ENCODE peak calls at places on chromosomes 5 and 9, in nine cellular contexts. M is CD8-positive, alpha-beta T cell; G is upper lobe of left lung; W is HepG2; R is colonic mucosa; E is sigmoid colon; F is mesothelial cell of epicardium; J is IMR-90; K is stomach. Q is an unnamed sample.

GRCh38 chr5:44664711-44665100 is 144.0 kb upstream of the MRPS30 start:
- DNase-seq in M (no peak), G (no peak), W (no peak), R (no peak), E (no peak), F (no peak), J (no peak), K (no peak), Q (no peak)

GRCh38 chr9:134629586-134630392 is 11.8 kb upstream of the COL5A1 start:
- DNase-seq in M (no peak), G (no peak), W (no peak), R (no peak), E (peak), F (no peak), J (no peak), K (no peak), Q (no peak)

GRCh38 chr5:74543162-74543995 is 97.1 kb downstream of the ENC1 start:
- DNase-seq in M (no peak), G (no peak), W (no peak), R (peak), E (no peak), F (no peak), J (peak), K (no peak), Q (no peak)

GRCh38 chr9:68751556-68751955 is 46.5 kb downstream of the PIP5K1B start:
- DNase-seq in M (no peak), G (no peak), W (no peak), R (no peak), E (no peak), F (no peak), J (no peak), K (no peak), Q (no peak)

GRCh38 chr9:13431137-13431536 is 151.6 kb upstream of the MPDZ start:
- DNase-seq in M (no peak), G (no peak), W (no peak), R (no peak), E (no peak), F (no peak), J (no peak), K (no peak), Q (no peak)

GRCh38 chr5:154087260-154087659 is 48.5 kb downstream of the MFAP3 start:
- DNase-seq in M (no peak), G (no peak), W (no peak), R (no peak), E (no peak), F (no peak), J (no peak), K (no peak), Q (no peak)

GRCh38 chr5:159003045-159004030 is 96.4 kb downstream of the EBF1 start:
- DNase-seq in M (no peak), G (no peak), W (no peak), R (no peak), E (no peak), F (no peak), J (peak), K (no peak), Q (no peak)

GRCh38 chr9:97502984-97503861 is 1.8 kb downstream of the TMOD1 start:
- DNase-seq in M (no peak), G (no peak), W (no peak), R (no peak), E (no peak), F (no peak), J (no peak), K (no peak), Q (no peak)

GRCh38 chr9:138071292-138071691 is 193.7 kb downstream of the CACNA1B start:
- DNase-seq in M (no peak), G (peak), W (no peak), R (no peak), E (peak), F (no peak), J (no peak), K (peak), Q (no peak)

GRCh38 chr9:23747088-23747748 is 78.8 kb downstream of the ELAVL2 start:
- DNase-seq in M (no peak), G (no peak), W (no peak), R (no peak), E (no peak), F (no peak), J (no peak), K (no peak), Q (no peak)

GRCh38 chr5:67805666-67806348 is 409.7 kb upstream of the PIK3R1 start:
- DNase-seq in M (no peak), G (no peak), W (no peak), R (no peak), E (no peak), F (no peak), J (no peak), K (no peak), Q (no peak)

GRCh38 chr5:179438041-179438441 is 92.8 kb upstream of the ADAMTS2 start:
- DNase-seq in M (no peak), G (no peak), W (no peak), R (no peak), E (no peak), F (no peak), J (no peak), K (no peak), Q (no peak)

GRCh38 chr9:93267681-93268505 is 84.0 kb downstream of the WNK2 start:
- DNase-seq in M (no peak), G (peak), W (no peak), R (peak), E (peak), F (no peak), J (no peak), K (peak), Q (no peak)

GRCh38 chr9:35051069-35051967 is 21.1 kb downstream of the VCP start:
- DNase-seq in M (peak), G (peak), W (peak), R (peak), E (no peak), F (no peak), J (peak), K (peak), Q (no peak)

GRCh38 chr9:86679979-86680378 is 267.3 kb downstream of the GAS1 start:
- DNase-seq in M (no peak), G (no peak), W (no peak), R (no peak), E (no peak), F (no peak), J (no peak), K (no peak), Q (no peak)

GRCh38 chr9:91162784-91163440 is 198.8 kb downstream of the AUH start:
- DNase-seq in M (no peak), G (peak), W (no peak), R (peak), E (no peak), F (no peak), J (no peak), K (peak), Q (no peak)

GRCh38 chr5:76813982-76814562 is 4.8 kb upstream of the F2RL1 start:
- DNase-seq in M (no peak), G (no peak), W (peak), R (no peak), E (no peak), F (no peak), J (peak), K (no peak), Q (no peak)

GRCh38 chr9:36320457-36320856 is 62.2 kb upstream of the GNE start:
- DNase-seq in M (no peak), G (no peak), W (no peak), R (no peak), E (no peak), F (no peak), J (no peak), K (no peak), Q (no peak)

GRCh38 chr5:159057426-159057825 is 42.3 kb downstream of the EBF1 start:
- DNase-seq in M (no peak), G (no peak), W (no peak), R (no peak), E (no peak), F (no peak), J (no peak), K (no peak), Q (no peak)

GRCh38 chr9:35814106-35814840 is 569 bp downstream of the HINT2 start:
- DNase-seq in M (peak), G (peak), W (peak), R (peak), E (peak), F (no peak), J (peak), K (peak), Q (no peak)

GRCh38 chr9:75071530-75072122 is 16.3 kb downstream of the NMRK1 start:
- DNase-seq in M (peak), G (peak), W (no peak), R (peak), E (no peak), F (no peak), J (no peak), K (peak), Q (no peak)

GRCh38 chr9:101705135-101705661 is 33.2 kb downstream of the GRIN3A start:
- DNase-seq in M (no peak), G (peak), W (no peak), R (peak), E (no peak), F (peak), J (no peak), K (no peak), Q (no peak)

GRCh38 chr9:78954286-78954685 is 617.5 kb upstream of the TLE4 start:
- DNase-seq in M (no peak), G (no peak), W (no peak), R (no peak), E (no peak), F (no peak), J (peak), K (no peak), Q (no peak)

GRCh38 chr9:77747163-77747562 is 99.0 kb upstream of the GNA14 start:
- DNase-seq in M (no peak), G (no peak), W (no peak), R (no peak), E (no peak), F (no peak), J (no peak), K (no peak), Q (no peak)

GRCh38 chr9:77750284-77750683 is 102.2 kb upstream of the GNA14 start:
- DNase-seq in M (no peak), G (no peak), W (no peak), R (no peak), E (no peak), F (no peak), J (peak), K (no peak), Q (no peak)

GRCh38 chr9:77750981-77751340 is 102.8 kb upstream of the GNA14 start:
- DNase-seq in M (no peak), G (no peak), W (no peak), R (no peak), E (no peak), F (no peak), J (no peak), K (no peak), Q (no peak)

GRCh38 chr9:77751341-77752091 is 103.4 kb upstream of the GNA14 start:
- DNase-seq in M (no peak), G (no peak), W (peak), R (peak), E (no peak), F (no peak), J (peak), K (no peak), Q (no peak)

GRCh38 chr9:77748214-77748772 is 100.2 kb upstream of the GNA14 start:
- DNase-seq in M (no peak), G (no peak), W (no peak), R (no peak), E (no peak), F (no peak), J (no peak), K (no peak), Q (no peak)
- TF ChIP-seq CTCF in M (no peak), G (no peak), W (no peak), R (no peak), E (no peak), F (no peak), J (no peak), K (no peak), Q (no peak)

GRCh38 chr5:59177644-59178043 is 594.8 kb downstream of the RAB3C start:
- DNase-seq in M (no peak), G (no peak), W (no peak), R (no peak), E (no peak), F (no peak), J (no peak), K (no peak), Q (no peak)

GRCh38 chr5:59171131-59171530 is 588.3 kb downstream of the RAB3C start:
- DNase-seq in M (no peak), G (no peak), W (no peak), R (no peak), E (no peak), F (no peak), J (no peak), K (no peak), Q (no peak)

GRCh38 chr5:59173568-59173967 is 590.7 kb downstream of the RAB3C start:
- DNase-seq in M (no peak), G (no peak), W (no peak), R (no peak), E (no peak), F (no peak), J (peak), K (no peak), Q (no peak)

GRCh38 chr5:59178071-59178470 is 595.2 kb downstream of the RAB3C start:
- DNase-seq in M (no peak), G (no peak), W (no peak), R (no peak), E (no peak), F (no peak), J (no peak), K (no peak), Q (no peak)

DNA sequence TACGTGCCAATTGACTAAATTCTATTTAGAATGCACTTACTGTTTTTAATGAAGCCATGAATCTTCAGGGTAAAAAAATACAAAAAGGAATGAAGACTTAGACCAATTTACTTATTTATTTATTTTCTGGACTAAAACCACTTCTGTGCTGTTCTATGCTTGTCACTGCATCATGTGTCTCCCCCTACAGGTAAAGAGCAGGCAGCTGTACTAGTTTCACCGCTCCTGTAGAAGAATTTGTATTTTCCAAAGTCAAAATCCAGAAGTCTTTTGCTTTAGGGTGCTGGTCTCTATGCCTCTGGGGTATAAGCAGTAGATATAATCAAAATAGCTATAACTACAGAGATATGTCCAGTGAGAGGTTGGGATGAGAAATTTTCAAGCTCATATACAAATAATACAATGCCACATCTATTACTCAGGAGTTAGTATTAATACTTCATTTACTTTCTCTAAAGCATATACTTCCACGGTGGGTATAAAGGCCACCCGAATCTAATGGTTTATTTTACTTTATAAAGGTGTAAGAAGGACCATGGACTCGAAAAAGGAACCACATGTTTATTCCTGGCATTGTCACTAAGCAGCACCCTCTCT is 591.5 kb downstream of the RAB3C start:
- DNase-seq in M (no peak), G (no peak), W (peak), R (no peak), E (no peak), F (no peak), J (peak), K (no peak), Q (peak)
- TF ChIP-seq CTCF in M (peak), G (no peak), W (peak), R (peak), E (peak), F (peak), J (peak), K (peak), Q (peak)

GRCh38 chr5:137605377-137605776 is 106.3 kb upstream of the SPOCK1 start:
- DNase-seq in M (no peak), G (no peak), W (no peak), R (no peak), E (no peak), F (no peak), J (no peak), K (no peak), Q (no peak)
- TF ChIP-seq CTCF in M (no peak), G (no peak), W (no peak), R (no peak), E (no peak), F (no peak), J (no peak), K (no peak), Q (peak)

GRCh38 chr9:99561435-99562262 is 260.0 kb upstream of the NR4A3 start:
- DNase-seq in M (no peak), G (no peak), W (no peak), R (no peak), E (no peak), F (no peak), J (no peak), K (no peak), Q (no peak)

GRCh38 chr9:99565203-99565602 is 256.5 kb upstream of the NR4A3 start:
- DNase-seq in M (no peak), G (no peak), W (no peak), R (no peak), E (no peak), F (no peak), J (no peak), K (no peak), Q (no peak)

GRCh38 chr9:99560561-99560960 is 261.1 kb upstream of the NR4A3 start:
- DNase-seq in M (no peak), G (no peak), W (no peak), R (no peak), E (no peak), F (no peak), J (no peak), K (no peak), Q (no peak)

GRCh38 chr9:99562263-99562565 is 259.5 kb upstream of the NR4A3 start:
- DNase-seq in M (no peak), G (no peak), W (no peak), R (no peak), E (no peak), F (no peak), J (no peak), K (no peak), Q (no peak)

GRCh38 chr9:99563364-99563763 is 258.3 kb upstream of the NR4A3 start:
- DNase-seq in M (no peak), G (no peak), W (peak), R (no peak), E (no peak), F (no peak), J (no peak), K (no peak), Q (no peak)
- TF ChIP-seq CTCF in M (no peak), G (no peak), W (no peak), R (no peak), E (no peak), F (no peak), J (no peak), K (no peak), Q (no peak)

GRCh38 chr5:57094753-57095683 is 78.8 kb upstream of the GPBP1 start:
- DNase-seq in M (no peak), G (no peak), W (peak), R (peak), E (no peak), F (no peak), J (no peak), K (peak), Q (no peak)
- TF ChIP-seq CTCF in M (no peak), G (no peak), W (peak), R (peak), E (no peak), F (no peak), J (no peak), K (no peak), Q (peak)

DNA sequence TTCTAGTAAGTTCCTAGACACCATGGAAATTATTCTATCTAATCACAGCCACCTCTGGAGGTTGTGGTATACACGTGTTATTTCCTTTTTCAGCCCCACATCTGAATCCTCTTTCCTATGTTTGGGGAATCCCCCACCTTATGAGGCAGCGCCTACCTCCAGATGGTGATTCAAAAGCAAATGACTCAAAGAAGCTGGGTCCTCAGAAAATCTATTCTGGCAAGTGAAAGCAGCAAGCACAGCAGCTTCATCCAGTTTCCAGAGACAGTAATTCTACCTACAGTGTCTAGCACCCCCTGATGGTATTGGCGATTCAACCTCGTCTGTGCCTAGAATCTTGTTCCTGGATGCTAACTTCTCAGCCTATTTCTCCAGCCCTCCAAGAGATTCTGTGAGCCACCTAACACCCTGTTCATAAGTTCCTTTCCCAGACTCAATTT is 43.0 kb downstream of the STRBP start:
- DNase-seq in M (peak), G (peak), W (peak), R (peak), E (no peak), F (no peak), J (peak), K (no peak), Q (no peak)
- TF ChIP-seq CTCF in M (peak), G (no peak), W (peak), R (peak), E (peak), F (no peak), J (peak), K (no peak), Q (peak)

GRCh38 chr9:128733256-128733655 is 9.3 kb upstream of the ZDHHC12 start:
- DNase-seq in M (no peak), G (peak), W (peak), R (peak), E (peak), F (peak), J (peak), K (peak), Q (peak)
- TF ChIP-seq CTCF in M (no peak), G (no peak), W (peak), R (peak), E (peak), F (peak), J (peak), K (peak), Q (peak)

GRCh38 chr9:128361981-128362646 is 9.1 kb upstream of the URM1 start:
- DNase-seq in M (peak), G (peak), W (peak), R (peak), E (peak), F (peak), J (peak), K (peak), Q (peak)
- TF ChIP-seq CTCF in M (peak), G (peak), W (peak), R (peak), E (peak), F (peak), J (peak), K (peak), Q (peak)

GRCh38 chr5:38380522-38380921 is 122.2 kb downstream of the EGFLAM start:
- DNase-seq in M (no peak), G (no peak), W (no peak), R (no peak), E (no peak), F (no peak), J (no peak), K (no peak), Q (no peak)

GRCh38 chr5:38384396-38384795 is 126.0 kb downstream of the EGFLAM start:
- DNase-seq in M (no peak), G (no peak), W (no peak), R (no peak), E (no peak), F (no peak), J (no peak), K (no peak), Q (no peak)

GRCh38 chr5:38383701-38384100 is 125.3 kb downstream of the EGFLAM start:
- DNase-seq in M (no peak), G (no peak), W (no peak), R (no peak), E (no peak), F (no peak), J (no peak), K (no peak), Q (no peak)

GRCh38 chr5:38381361-38381760 is 123.0 kb downstream of the EGFLAM start:
- DNase-seq in M (no peak), G (no peak), W (no peak), R (no peak), E (no peak), F (no peak), J (no peak), K (no peak), Q (no peak)

GRCh38 chr5:38382898-38383297 is 124.5 kb downstream of the EGFLAM start:
- DNase-seq in M (peak), G (peak), W (peak), R (peak), E (peak), F (no peak), J (peak), K (peak), Q (no peak)
- TF ChIP-seq CTCF in M (peak), G (peak), W (peak), R (peak), E (peak), F (peak), J (peak), K (peak), Q (peak)